ENCODE peak calls at places on chromosomes 13 and 19, in six cellular contexts. F, Z, Q, W, D and V are unnamed samples.

GRCh38 chr13:30744056-30744684 is 8.8 kb downstream of the ALOX5AP start:
- DNase-seq in Q (peak), F (no peak), Z (no peak), W (peak), D (peak), V (peak)

GRCh38 chr19:47608074-47608907 is 643 bp upstream of the BICRA start:
- DNase-seq in D (peak), F (peak), W (peak), Z (peak), Q (peak), V (peak)

GRCh38 chr13:57632276-57633140 is 964 bp downstream of the PCDH17 start:
- DNase-seq in Z (peak), F (peak), W (no peak), D (peak), Q (no peak), V (no peak)

GRCh38 chr13:109256866-109257760 is 529.3 kb downstream of the IRS2 start:
- DNase-seq in D (peak), F (no peak), Q (no peak), Z (peak), W (no peak), V (no peak)

GRCh38 chr19:51572908-51573307 is 1.8 kb downstream of the ZNF175 start:
- DNase-seq in F (no peak), Q (no peak), W (no peak), Z (no peak), D (peak), V (no peak)

GRCh38 chr13:41554626-41555386 is 97.5 kb downstream of the RGCC start:
- DNase-seq in W (peak), Z (no peak), D (no peak), F (no peak), Q (no peak), V (no peak)

GRCh38 chr13:45511310-45512147 is 46.8 kb downstream of the COG3 start:
- DNase-seq in Q (peak), W (no peak), F (peak), Z (peak), D (peak), V (peak)

GRCh38 chr13:24459234-24459633 is 53.3 kb downstream of the PARP4 start:
- DNase-seq in Z (no peak), F (no peak), D (no peak), W (no peak), Q (no peak), V (no peak)

GRCh38 chr19:35509861-35510625 is 3.4 kb downstream of the DMKN start:
- DNase-seq in Z (peak), F (peak), W (peak), D (peak), Q (peak), V (peak)

GRCh38 chr19:33292595-33293254 is 9.6 kb downstream of the CEBPA start:
- DNase-seq in W (no peak), Z (no peak), F (no peak), D (no peak), Q (peak), V (no peak)

GRCh38 chr19:5567971-5568407 is 236 bp upstream of the TINCR start:
- DNase-seq in W (no peak), Q (no peak), D (no peak), F (no peak), Z (no peak), V (no peak)

GRCh38 chr19:30222428-30222873 is 149.7 kb upstream of the ZNF536 start:
- DNase-seq in D (no peak), W (no peak), F (no peak), Q (peak), Z (peak), V (no peak)

GRCh38 chr19:35153701-35154534 is 617 bp upstream of the FXYD5 start:
- DNase-seq in D (peak), W (peak), Z (peak), Q (peak), F (no peak), V (peak)